ENCODE peak calls at places on chromosome 18, in five cellular contexts. Y, I, C, H and N are unnamed samples. For H3K36me3, the result is how much of the 10 kb centered on the place peaks cover.

GRCh38 chr18:78580835-78581339 is 398.7 kb upstream of the SALL3 start:
- DNase-seq in Y (no peak), C (no peak), H (no peak), I (no peak), N (peak)

GRCh38 chr18:61464551-61465102 is 131.4 kb downstream of the CDH20 start:
- DNase-seq in I (no peak), Y (no peak), C (no peak), H (no peak), N (no peak)

GRCh38 chr18:79938196-79938595 is 13.3 kb downstream of the SLC66A2 start:
- DNase-seq in I (no peak), C (no peak), Y (no peak), H (no peak), N (peak)

GRCh38 chr18:10190564-10190963 is 263.9 kb upstream of the APCDD1 start:
- DNase-seq in C (no peak), Y (no peak), H (no peak), I (no peak), N (no peak)

GRCh38 chr18:22152093-22152492 is 17.3 kb upstream of the GATA6 start:
- DNase-seq in Y (no peak), I (no peak), C (no peak), H (no peak), N (no peak)

GRCh38 chr18:21439453-21439852 is 161.1 kb downstream of the ESCO1 start:
- DNase-seq in H (no peak), Y (no peak), C (no peak), I (no peak), N (no peak)

GRCh38 chr18:50465211-50466153 is 90.6 kb downstream of the SKA1 start:
- DNase-seq in H (no peak), Y (no peak), C (no peak), I (no peak), N (no peak)

GRCh38 chr18:14978962-14979535 is 231.1 kb downstream of the ANKRD30B start:
- DNase-seq in I (no peak), Y (no peak), H (no peak), C (no peak), N (no peak)

GRCh38 chr18:57644540-57644939 is 22.9 kb upstream of the NARS1 start:
- DNase-seq in C (no peak), H (no peak), I (no peak), Y (no peak), N (no peak)

GRCh38 chr18:28108801-28109200 is 68.1 kb downstream of the CDH2 start:
- DNase-seq in I (no peak), Y (no peak), H (no peak), C (no peak), N (no peak)

GRCh38 chr18:6270791-6271216 is 143.9 kb downstream of the L3MBTL4 start:
- DNase-seq in Y (no peak), I (no peak), H (no peak), C (no peak), N (no peak)

GRCh38 chr18:44579745-44580144 is 100.9 kb upstream of the SETBP1 start:
- DNase-seq in Y (no peak), I (no peak), H (no peak), C (no peak), N (peak)

GRCh38 chr18:10271481-10271880 is 183.0 kb upstream of the APCDD1 start:
- DNase-seq in C (no peak), Y (no peak), H (no peak), I (no peak), N (no peak)

GRCh38 chr18:54267688-54268087 is 1.6 kb upstream of the POLI start:
- DNase-seq in I (no peak), H (no peak), C (no peak), Y (no peak), N (no peak)

GRCh38 chr18:1539276-1539675 is 634.6 kb downstream of the ADCYAP1 start:
- DNase-seq in I (no peak), Y (no peak), H (no peak), C (no peak), N (no peak)

GRCh38 chr18:51066273-51066672 is 36.3 kb downstream of the SMAD4 start:
- DNase-seq in C (no peak), I (no peak), H (no peak), Y (no peak), N (no peak)

GRCh38 chr18:13444430-13445240 is 226.1 kb downstream of the LDLRAD4 start:
- DNase-seq in C (no peak), H (no peak), Y (no peak), I (no peak), N (no peak)

GRCh38 chr18:21629089-21629832 is 17.1 kb downstream of the SNRPD1 start:
- DNase-seq in Y (no peak), H (no peak), I (no peak), C (no peak), N (no peak)

GRCh38 chr18:55500316-55501086 is 87.5 kb downstream of the TCF4 start:
- DNase-seq in C (no peak), Y (no peak), I (no peak), H (no peak), N (no peak)

GRCh38 chr18:48133675-48134251 is 203.3 kb upstream of the SMAD2 start:
- DNase-seq in H (peak), C (no peak), I (no peak), Y (peak), N (no peak)

GRCh38 chr18:77124452-77124922 is 8.1 kb downstream of the MBP start:
- DNase-seq in Y (no peak), C (peak), I (no peak), H (no peak), N (no peak)

GRCh38 chr18:12694032-12694431 is 8.5 kb downstream of the CEP76 start:
- DNase-seq in C (no peak), Y (no peak), H (no peak), I (peak), N (no peak)

GRCh38 chr18:21163647-21164625 is 52.3 kb upstream of the ROCK1 start:
- DNase-seq in H (no peak), Y (peak), I (no peak), C (no peak), N (no peak)

GRCh38 chr18:11784905-11785304 is 66.3 kb upstream of the CHMP1B start:
- DNase-seq in H (no peak), Y (no peak), I (no peak), C (no peak), N (no peak)

GRCh38 chr18:39648616-39649015 is 2083.0 kb upstream of the CELF4 start:
- DNase-seq in Y (no peak), C (no peak), I (no peak), H (no peak), N (no peak)

GRCh38 chr18:666177-666576 is 8.7 kb downstream of the TYMS start:
- DNase-seq in I (no peak), C (no peak), Y (no peak), H (no peak), N (no peak)

GRCh38 chr18:13611616-13612110 is 114.7 kb downstream of the FAM210A start:
- DNase-seq in H (no peak), Y (no peak), C (no peak), I (no peak), N (peak)

GRCh38 chr18:39635966-39636365 is 2070.4 kb upstream of the CELF4 start:
- DNase-seq in H (no peak), Y (no peak), C (no peak), I (no peak), N (no peak)

GRCh38 chr18:76875390-76876330 is 53.3 kb downstream of the ZNF236 start:
- DNase-seq in C (peak), Y (no peak), H (peak), I (no peak), N (no peak)

GRCh38 chr18:74558096-74558495 is 23.8 kb downstream of the CNDP1 start:
- DNase-seq in Y (no peak), C (no peak), H (no peak), I (no peak), N (no peak)

GRCh38 chr18:56431551-56431950 is 206.8 kb downstream of the TXNL1 start:
- DNase-seq in H (no peak), C (no peak), I (no peak), Y (no peak), N (no peak)

GRCh38 chr18:21972281-21972680 is 197.1 kb upstream of the GATA6 start:
- DNase-seq in C (no peak), I (no peak), H (no peak), Y (no peak), N (no peak)

GRCh38 chr18:29430416-29430815 is 1253.5 kb upstream of the CDH2 start:
- DNase-seq in H (no peak), C (no peak), Y (no peak), I (no peak), N (no peak)

DNA sequence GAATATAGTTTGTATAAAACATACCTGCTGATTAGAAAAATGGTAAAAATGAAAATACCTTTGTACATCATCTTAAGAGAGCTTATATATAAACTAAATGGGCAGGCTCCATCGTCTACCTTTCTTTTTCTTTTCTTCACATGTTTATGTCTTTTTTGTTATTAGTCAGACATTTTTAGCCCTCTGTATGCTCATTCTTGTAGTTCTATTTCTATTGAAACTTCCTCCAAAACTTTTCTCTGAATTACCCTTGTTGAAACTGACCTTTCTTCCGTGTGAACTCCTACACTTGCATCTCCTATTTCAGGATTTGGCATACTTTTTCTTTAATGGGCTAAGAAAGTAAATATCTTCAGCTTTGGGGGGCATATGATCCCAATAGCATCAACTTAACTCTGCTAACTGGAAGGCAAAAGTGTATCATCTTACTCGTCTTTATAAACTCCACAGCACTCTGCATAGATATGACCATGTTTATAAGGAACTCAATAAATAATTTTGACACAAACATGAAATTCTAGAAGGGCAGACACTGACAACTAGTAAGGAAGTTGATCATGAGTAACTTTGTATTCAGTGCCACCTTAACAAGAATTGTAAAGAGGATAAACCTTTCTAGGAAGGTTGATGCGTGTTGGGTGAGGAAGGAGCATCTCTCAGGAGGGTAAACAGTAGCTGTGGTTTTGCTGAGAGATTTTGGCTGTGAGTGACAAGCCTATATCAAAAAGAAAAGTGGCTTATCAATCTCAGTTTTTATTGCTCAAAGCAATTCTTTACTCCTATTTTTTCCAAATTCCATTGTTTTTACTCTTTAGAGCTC is 127.6 kb downstream of the PIK3C3 start:
- DNase-seq in I (no peak), H (no peak), C (no peak), Y (no peak), N (no peak)
- H3K36me3 ChIP-seq in I (under half), H (under half), C (under half), Y (under half), N (under half)

GRCh38 chr18:23530195-23530594 is 26.9 kb downstream of the RMC1 start:
- DNase-seq in C (no peak), Y (no peak), H (no peak), I (no peak), N (peak)

GRCh38 chr18:23526516-23527063 is 23.3 kb downstream of the RMC1 start:
- DNase-seq in H (no peak), I (no peak), C (no peak), Y (no peak), N (peak)

GRCh38 chr18:23531912-23532311 is 28.6 kb downstream of the RMC1 start:
- DNase-seq in I (no peak), Y (no peak), H (no peak), C (no peak), N (peak)

GRCh38 chr18:23528580-23529472 is 25.5 kb downstream of the RMC1 start:
- DNase-seq in H (peak), Y (peak), C (no peak), I (no peak), N (peak)

GRCh38 chr18:23529597-23529996 is 26.3 kb downstream of the RMC1 start:
- DNase-seq in Y (no peak), C (no peak), H (no peak), I (no peak), N (no peak)
- H3K36me3 ChIP-seq in Y (under half), C (half or more), H (under half), I (half or more), N (under half)

DNA sequence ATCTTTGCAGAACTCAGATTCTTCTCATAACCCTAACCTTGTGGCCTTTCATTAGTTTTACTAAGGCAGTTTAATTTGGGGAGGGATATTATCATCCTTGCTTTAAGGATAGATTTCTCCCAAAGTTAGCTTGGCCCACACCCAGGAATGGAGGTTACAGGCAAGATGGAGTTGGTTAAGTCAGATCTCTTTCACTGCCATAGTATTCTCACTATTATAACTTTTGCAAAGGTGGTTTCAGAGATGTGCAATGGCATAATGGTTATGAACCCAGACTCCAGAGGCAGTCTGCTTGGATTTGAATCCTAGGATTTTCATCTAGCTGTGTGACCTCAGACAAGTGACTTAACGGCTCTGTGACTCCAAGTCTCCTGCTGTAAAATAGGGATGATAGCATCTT is 48.7 kb upstream of the NDUFV2 start:
- DNase-seq in I (no peak), Y (no peak), C (no peak), H (no peak), N (no peak)
- H3K36me3 ChIP-seq in I (under half), Y (under half), C (under half), H (under half), N (under half)

DNA sequence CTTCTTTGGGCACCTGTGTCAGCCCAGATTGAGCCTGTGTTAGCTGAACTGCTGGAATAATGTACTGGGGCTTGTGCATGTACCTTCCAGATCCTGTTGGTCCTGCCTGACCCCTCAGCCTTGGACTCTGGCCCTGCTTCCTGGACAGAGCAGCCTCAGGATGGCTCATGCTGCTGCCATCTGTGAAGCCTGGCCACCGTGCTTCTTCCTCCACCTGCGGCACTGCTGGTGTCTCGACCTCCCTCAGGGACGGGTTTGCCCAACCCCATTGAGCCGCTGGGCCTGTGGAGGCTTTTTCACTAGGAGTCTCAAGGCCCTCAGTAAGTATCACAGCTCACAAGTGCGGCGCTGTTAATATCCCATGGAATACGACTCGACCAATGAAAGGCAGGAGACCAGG is 342.7 kb downstream of the TGIF1 start:
- DNase-seq in Y (no peak), I (no peak), C (no peak), H (no peak), N (no peak)
- H3K36me3 ChIP-seq in Y (under half), I (under half), C (under half), H (under half), N (under half)

GRCh38 chr18:58894937-58895336 is 30.3 kb downstream of the ZNF532 start:
- DNase-seq in I (no peak), Y (no peak), H (no peak), C (no peak), N (peak)
- H3K36me3 ChIP-seq in I (under half), Y (under half), H (under half), C (under half), N (under half)

GRCh38 chr18:35478520-35479435 is 19.0 kb downstream of the INO80C start:
- DNase-seq in Y (peak), C (no peak), I (no peak), H (no peak), N (no peak)

GRCh38 chr18:35473562-35473961 is 24.2 kb downstream of the INO80C start:
- DNase-seq in H (no peak), Y (no peak), I (no peak), C (no peak), N (no peak)

GRCh38 chr18:35477974-35478373 is 19.8 kb downstream of the INO80C start:
- DNase-seq in Y (no peak), H (no peak), I (no peak), C (no peak), N (no peak)

GRCh38 chr18:35477497-35477896 is 20.3 kb downstream of the INO80C start:
- DNase-seq in Y (no peak), I (no peak), C (no peak), H (no peak), N (no peak)

GRCh38 chr18:35474884-35475283 is 22.9 kb downstream of the INO80C start:
- DNase-seq in H (no peak), I (no peak), Y (no peak), C (no peak), N (no peak)
- H3K36me3 ChIP-seq in H (under half), I (under half), Y (under half), C (under half), N (under half)

GRCh38 chr18:36153771-36154170 is 24.1 kb downstream of the ELP2 start:
- DNase-seq in H (no peak), C (no peak), Y (no peak), I (no peak), N (no peak)
- H3K36me3 ChIP-seq in H (under half), C (half or more), Y (under half), I (half or more), N (under half)

GRCh38 chr18:23563377-23564043 is 22.8 kb downstream of the NPC1 start:
- DNase-seq in C (no peak), H (no peak), I (no peak), Y (no peak), N (no peak)
- H3K36me3 ChIP-seq in C (under half), H (under half), I (half or more), Y (under half), N (under half)